ENCODE peak calls at places on chromosome 4, in seven cellular contexts. C, Z, O, B, X, G and I are unnamed samples.

GRCh38 chr4:122824616-122825015 is 2.0 kb upstream of the FGF2 start:
- DNase-seq in C (no peak), Z (no peak), O (no peak), B (no peak), X (no peak), G (no peak), I (no peak)

GRCh38 chr4:8164194-8164565 is 5.6 kb upstream of the ABLIM2 start:
- DNase-seq in C (no peak), Z (no peak), O (no peak), B (no peak), X (no peak), G (no peak), I (no peak)

GRCh38 chr4:119774840-119775239 is 146.2 kb upstream of the PDE5A start:
- DNase-seq in C (no peak), Z (no peak), O (no peak), B (no peak), X (no peak), G (no peak), I (peak)

GRCh38 chr4:41369680-41370079 is 113.0 kb downstream of the UCHL1 start:
- DNase-seq in C (no peak), Z (no peak), O (no peak), B (no peak), X (no peak), G (no peak), I (no peak)

GRCh38 chr4:87309625-87310024 is 13.1 kb downstream of the HSD17B13 start:
- DNase-seq in C (no peak), Z (no peak), O (no peak), B (no peak), X (no peak), G (no peak), I (no peak)

GRCh38 chr4:33577798-33578197 is 2666.5 kb downstream of the ARAP2 start:
- DNase-seq in C (no peak), Z (no peak), O (no peak), B (peak), X (no peak), G (no peak), I (no peak)

GRCh38 chr4:141647982-141648381 is 11.6 kb downstream of the IL15 start:
- DNase-seq in C (no peak), Z (no peak), O (no peak), B (no peak), X (no peak), G (no peak), I (no peak)

GRCh38 chr4:20760053-20760452 is 59.8 kb downstream of the PACRGL start:
- DNase-seq in C (no peak), Z (no peak), O (no peak), B (no peak), X (peak), G (peak), I (no peak)

GRCh38 chr4:31084806-31085416 is 364.7 kb downstream of the PCDH7 start:
- DNase-seq in C (no peak), Z (no peak), O (peak), B (no peak), X (no peak), G (no peak), I (no peak)

GRCh38 chr4:7812191-7812860 is 127.3 kb downstream of the AFAP1 start:
- DNase-seq in C (no peak), Z (no peak), O (no peak), B (no peak), X (no peak), G (no peak), I (no peak)

GRCh38 chr4:4388836-4389575 is 2.1 kb downstream of the NSG1 start:
- DNase-seq in C (no peak), Z (no peak), O (no peak), B (no peak), X (no peak), G (no peak), I (no peak)

GRCh38 chr4:40846556-40846955 is 96.8 kb downstream of the NSUN7 start:
- DNase-seq in C (no peak), Z (no peak), O (no peak), B (no peak), X (no peak), G (no peak), I (no peak)

GRCh38 chr4:40121515-40121914 is 64.9 kb downstream of the N4BP2 start:
- DNase-seq in C (no peak), Z (peak), O (peak), B (no peak), X (no peak), G (no peak), I (no peak)

GRCh38 chr4:166941629-166942028 is 292.7 kb downstream of the SPOCK3 start:
- DNase-seq in C (no peak), Z (peak), O (peak), B (no peak), X (no peak), G (no peak), I (no peak)

GRCh38 chr4:26073886-26074560 is 160.0 kb downstream of the SMIM20 start:
- DNase-seq in C (no peak), Z (no peak), O (no peak), B (no peak), X (no peak), G (no peak), I (no peak)

GRCh38 chr4:14580061-14580460 is 422.2 kb upstream of the CPEB2 start:
- DNase-seq in C (no peak), Z (no peak), O (no peak), B (no peak), X (no peak), G (no peak), I (no peak)

GRCh38 chr4:111639876-111640275 is 505.4 kb upstream of the FAM241A start:
- DNase-seq in C (no peak), Z (no peak), O (no peak), B (no peak), X (no peak), G (no peak), I (no peak)

GRCh38 chr4:72969957-72970356 is 99.6 kb downstream of the COX18 start:
- DNase-seq in C (no peak), Z (no peak), O (no peak), B (no peak), X (no peak), G (no peak), I (no peak)

GRCh38 chr4:175281894-175282293 is 363.7 kb downstream of the ADAM29 start:
- DNase-seq in C (no peak), Z (no peak), O (no peak), B (no peak), X (no peak), G (no peak), I (no peak)

GRCh38 chr4:125388653-125389052 is 73.9 kb downstream of the FAT4 start:
- DNase-seq in C (no peak), Z (no peak), O (no peak), B (no peak), X (no peak), G (no peak), I (no peak)

GRCh38 chr4:76016383-76016782 is 6.9 kb downstream of the CXCL10 start:
- DNase-seq in C (no peak), Z (peak), O (no peak), B (no peak), X (no peak), G (no peak), I (peak)

GRCh38 chr4:87974856-87975462 is 555 bp upstream of the SPP1 start:
- DNase-seq in C (no peak), Z (no peak), O (no peak), B (peak), X (no peak), G (no peak), I (no peak)

GRCh38 chr4:140151700-140152014 is 2.3 kb downstream of the MAML3 start:
- DNase-seq in C (peak), Z (no peak), O (peak), B (peak), X (no peak), G (peak), I (peak)

GRCh38 chr4:47209833-47210232 is 178.5 kb downstream of the GABRB1 start:
- DNase-seq in C (no peak), Z (no peak), O (no peak), B (no peak), X (no peak), G (no peak), I (no peak)

GRCh38 chr4:40307627-40308497 is 27.3 kb upstream of the CHRNA9 start:
- DNase-seq in C (no peak), Z (peak), O (no peak), B (no peak), X (no peak), G (peak), I (no peak)

GRCh38 chr4:177728361-177729152 is 286.3 kb upstream of the AGA start:
- DNase-seq in C (no peak), Z (no peak), O (peak), B (peak), X (no peak), G (no peak), I (no peak)

GRCh38 chr4:128525387-128525786 is 237.8 kb upstream of the PGRMC2 start:
- DNase-seq in C (no peak), Z (no peak), O (no peak), B (no peak), X (no peak), G (no peak), I (peak)

GRCh38 chr4:6408263-6408662 is 64.2 kb downstream of the PPP2R2C start:
- DNase-seq in C (no peak), Z (no peak), O (peak), B (no peak), X (no peak), G (peak), I (peak)

GRCh38 chr4:10201356-10202223 is 85.0 kb upstream of the WDR1 start:
- DNase-seq in C (no peak), Z (no peak), O (no peak), B (no peak), X (no peak), G (peak), I (no peak)

GRCh38 chr4:183636488-183636887 is 22.5 kb downstream of the RWDD4 start:
- DNase-seq in C (no peak), Z (no peak), O (no peak), B (no peak), X (no peak), G (no peak), I (peak)

GRCh38 chr4:18398661-18399060 is 377.1 kb upstream of the LCORL start:
- DNase-seq in C (no peak), Z (no peak), O (no peak), B (no peak), X (no peak), G (no peak), I (no peak)

GRCh38 chr4:88242144-88242543 is 42.2 kb downstream of the PPM1K start:
- DNase-seq in C (no peak), Z (no peak), O (no peak), B (peak), X (peak), G (no peak), I (peak)

GRCh38 chr4:18021470-18021719 is 160 bp downstream of the LCORL start:
- DNase-seq in C (peak), Z (no peak), O (no peak), B (no peak), X (no peak), G (peak), I (peak)

GRCh38 chr4:93469560-93469959 is 359.0 kb upstream of the ATOH1 start:
- DNase-seq in C (no peak), Z (no peak), O (no peak), B (peak), X (no peak), G (no peak), I (no peak)

GRCh38 chr4:52192697-52193096 is 141.6 kb downstream of the SPATA18 start:
- DNase-seq in C (no peak), Z (no peak), O (no peak), B (peak), X (no peak), G (no peak), I (no peak)

GRCh38 chr4:6142935-6143602 is 57.3 kb downstream of the JAKMIP1 start:
- DNase-seq in C (no peak), Z (no peak), O (no peak), B (no peak), X (no peak), G (no peak), I (no peak)

GRCh38 chr4:100736651-100737450 is 219.0 kb upstream of the EMCN start:
- DNase-seq in C (no peak), Z (no peak), O (peak), B (no peak), X (no peak), G (no peak), I (no peak)
- TF ChIP-seq JUND in C (peak), Z (no peak), O (no peak), B (no peak), X (no peak), G (no peak), I (no peak)

GRCh38 chr4:181613210-181613609 is 630.0 kb upstream of the TENM3 start:
- DNase-seq in C (no peak), Z (no peak), O (no peak), B (no peak), X (no peak), G (no peak), I (no peak)
- TF ChIP-seq JUND in C (no peak), Z (no peak), O (no peak), B (no peak), X (no peak), G (no peak), I (no peak)

GRCh38 chr4:91058345-91058744 is 931.2 kb downstream of the CCSER1 start:
- DNase-seq in C (no peak), Z (no peak), O (no peak), B (no peak), X (no peak), G (no peak), I (no peak)

GRCh38 chr4:91065117-91065516 is 937.9 kb downstream of the CCSER1 start:
- DNase-seq in C (no peak), Z (no peak), O (no peak), B (no peak), X (no peak), G (no peak), I (no peak)

GRCh38 chr4:91064157-91064853 is 937.1 kb downstream of the CCSER1 start:
- DNase-seq in C (peak), Z (no peak), O (peak), B (peak), X (peak), G (no peak), I (no peak)
- TF ChIP-seq JUND in C (no peak), Z (no peak), O (no peak), B (no peak), X (no peak), G (no peak), I (no peak)

DNA sequence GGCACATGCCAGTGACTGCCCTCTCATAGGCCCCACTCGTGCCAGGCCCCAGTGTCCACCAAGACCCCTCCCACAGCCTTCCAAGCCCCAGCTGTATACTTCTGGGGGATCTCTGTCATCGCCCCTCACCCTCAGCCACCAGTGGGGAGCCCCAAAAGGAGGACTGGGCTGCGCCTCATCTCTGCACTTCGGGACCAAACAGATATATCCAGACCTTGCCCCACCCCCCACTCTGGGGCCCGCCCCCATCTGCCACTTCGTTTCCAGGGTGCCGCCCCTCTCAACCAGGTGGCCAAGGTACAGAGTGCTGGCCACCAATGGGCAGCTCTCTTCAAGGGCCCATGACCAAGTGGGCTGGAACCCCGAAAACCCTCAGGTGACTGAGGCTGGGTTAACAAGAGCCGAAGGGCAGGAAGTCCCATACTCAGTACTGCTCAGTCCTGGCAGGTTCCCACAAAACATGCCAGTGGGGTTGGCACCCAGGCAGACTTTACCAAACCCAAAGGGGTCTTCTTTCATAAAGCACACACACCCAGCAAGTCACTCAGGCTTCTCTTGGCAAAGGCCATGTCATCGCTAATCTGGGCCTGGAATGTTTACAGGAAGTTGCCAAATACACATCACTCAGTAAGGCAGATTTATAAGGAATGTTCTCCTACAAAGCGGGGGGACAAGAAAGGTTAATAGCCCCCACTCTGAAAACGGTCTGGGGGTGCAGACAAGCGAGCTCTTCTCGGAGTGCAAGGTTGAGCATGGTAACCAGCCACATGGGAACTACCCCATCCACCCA is 4.4 kb downstream of the ZFYVE28 start:
- DNase-seq in C (no peak), Z (no peak), O (no peak), B (no peak), X (peak), G (peak), I (no peak)
- TF ChIP-seq JUND in C (no peak), Z (no peak), O (no peak), B (no peak), X (no peak), G (no peak), I (no peak)